ENCODE peak calls at places on chromosomes 11 and 22, in four cellular contexts. D is ovary, L is prostate gland, P is endothelial cell of umbilical vein. N is an unnamed sample.

GRCh38 chr11:92911478-92911877 is 58.0 kb upstream of the MTNR1B start:
- DNase-seq in P (no peak), D (no peak), L (no peak), N (no peak)

GRCh38 chr22:47835726-47836125 is 1073.3 kb downstream of the TBC1D22A start:
- DNase-seq in D (no peak), L (no peak), P (no peak), N (peak)

GRCh38 chr22:49749885-49750510 is 77.7 kb downstream of the BRD1 start:
- DNase-seq in P (no peak), L (no peak), D (no peak), N (no peak)

GRCh38 chr11:15816996-15817395 is 539.4 kb downstream of the SOX6 start:
- DNase-seq in D (no peak), P (no peak), L (no peak), N (peak)

GRCh38 chr11:32198053-32198452 is 107.2 kb downstream of the RCN1 start:
- DNase-seq in P (no peak), L (no peak), D (no peak), N (no peak)

GRCh38 chr11:69321877-69322350 is 28.0 kb downstream of the MYEOV start:
- DNase-seq in D (no peak), P (peak), L (no peak), N (peak)

GRCh38 chr11:113447621-113448310 is 27.4 kb downstream of the DRD2 start:
- DNase-seq in P (no peak), L (no peak), D (no peak), N (peak)

GRCh38 chr22:50112151-50113118 is 22.6 kb downstream of the MOV10L1 start:
- DNase-seq in D (no peak), P (peak), L (no peak), N (peak)

GRCh38 chr11:56271092-56271491 is 2.9 kb upstream of the OR5T1 start:
- DNase-seq in L (no peak), P (no peak), D (no peak), N (no peak)

GRCh38 chr22:26584010-26584409 is 5.9 kb downstream of the TPST2 start:
- DNase-seq in L (no peak), P (no peak), D (no peak), N (no peak)

GRCh38 chr11:126101930-126102283 is 39.2 kb upstream of the CDON start:
- DNase-seq in P (no peak), L (no peak), D (no peak), N (no peak)

GRCh38 chr11:32358729-32359128 is 76.6 kb downstream of the WT1 start:
- DNase-seq in P (no peak), L (no peak), D (peak), N (no peak)

GRCh38 chr11:12266943-12267342 is 110.4 kb upstream of the PARVA start:
- DNase-seq in L (no peak), P (no peak), D (no peak), N (no peak)

GRCh38 chr22:46147471-46148267 is 2.7 kb upstream of the PPARA start:
- DNase-seq in L (no peak), P (no peak), D (peak), N (no peak)

GRCh38 chr11:81222491-81222890 is 1511.2 kb downstream of the FAM181B start:
- DNase-seq in L (no peak), D (no peak), P (no peak), N (no peak)

GRCh38 chr11:131463162-131463561 is 92.7 kb downstream of the NTM start:
- DNase-seq in L (no peak), D (no peak), P (no peak), N (no peak)

GRCh38 chr11:73059915-73060314 is 82.2 kb downstream of the FCHSD2 start:
- DNase-seq in L (no peak), D (no peak), P (no peak), N (no peak)

GRCh38 chr11:37076866-37077265 is 478.8 kb upstream of the RAG2 start:
- DNase-seq in P (no peak), D (no peak), L (no peak), N (no peak)

GRCh38 chr22:43476751-43477150 is 64.9 kb downstream of the MPPED1 start:
- DNase-seq in D (no peak), P (no peak), L (no peak), N (no peak)

GRCh38 chr11:111019931-111020381 is 225.6 kb upstream of the POU2AF2 start:
- DNase-seq in P (no peak), L (no peak), D (no peak), N (no peak)

GRCh38 chr11:6757373-6757967 is 14.3 kb downstream of the OR2AG2 start:
- DNase-seq in L (peak), P (peak), D (peak), N (peak)

GRCh38 chr11:112085822-112086421 is 634 bp downstream of the TIMM8B start:
- DNase-seq in D (no peak), P (no peak), L (peak), N (peak)

GRCh38 chr22:40525250-40525884 is 111.2 kb downstream of the MRTFA start:
- DNase-seq in P (peak), L (no peak), D (peak), N (peak)

GRCh38 chr22:33036881-33037280 is 21.3 kb downstream of the SYN3 start:
- DNase-seq in L (no peak), D (no peak), P (no peak), N (no peak)

GRCh38 chr11:95372097-95372656 is 141.2 kb upstream of the SESN3 start:
- DNase-seq in L (no peak), P (no peak), D (no peak), N (no peak)

GRCh38 chr11:61874460-61874809 is 16.9 kb downstream of the FADS3 start:
- DNase-seq in D (no peak), L (no peak), P (no peak), N (no peak)

GRCh38 chr11:65340226-65340625 is 6.6 kb downstream of the DPF2 start:
- DNase-seq in D (no peak), P (no peak), L (no peak), N (no peak)

GRCh38 chr11:134761361-134761760 is 349.3 kb upstream of the B3GAT1 start:
- DNase-seq in D (no peak), L (no peak), P (no peak), N (no peak)

GRCh38 chr22:23745780-23746179 is 5.1 kb downstream of the ZNF70 start:
- DNase-seq in P (no peak), D (no peak), L (no peak), N (no peak)

GRCh38 chr11:106137061-106137460 is 59.6 kb downstream of the AASDHPPT start:
- DNase-seq in L (no peak), P (no peak), D (no peak), N (no peak)

GRCh38 chr22:31616315-31616980 is 45.6 kb downstream of the PISD start:
- DNase-seq in L (no peak), P (no peak), D (no peak), N (no peak)

GRCh38 chr11:69292221-69292648 is 1.7 kb upstream of the MYEOV start:
- DNase-seq in D (no peak), L (no peak), P (peak), N (no peak)

GRCh38 chr11:8691601-8692000 is 9.0 kb downstream of the RPL27A start:
- DNase-seq in L (no peak), P (no peak), D (no peak), N (no peak)

GRCh38 chr11:82547163-82547560 is 186.5 kb downstream of the FAM181B start:
- DNase-seq in L (no peak), P (no peak), D (no peak), N (no peak)

GRCh38 chr11:118908931-118909618 is 16.7 kb downstream of the BCL9L start:
- DNase-seq in P (peak), L (peak), D (peak), N (peak)

GRCh38 chr11:18203723-18204122 is 31.1 kb downstream of the MRGPRX4 start:
- DNase-seq in L (no peak), P (peak), D (no peak), N (peak)

DNA sequence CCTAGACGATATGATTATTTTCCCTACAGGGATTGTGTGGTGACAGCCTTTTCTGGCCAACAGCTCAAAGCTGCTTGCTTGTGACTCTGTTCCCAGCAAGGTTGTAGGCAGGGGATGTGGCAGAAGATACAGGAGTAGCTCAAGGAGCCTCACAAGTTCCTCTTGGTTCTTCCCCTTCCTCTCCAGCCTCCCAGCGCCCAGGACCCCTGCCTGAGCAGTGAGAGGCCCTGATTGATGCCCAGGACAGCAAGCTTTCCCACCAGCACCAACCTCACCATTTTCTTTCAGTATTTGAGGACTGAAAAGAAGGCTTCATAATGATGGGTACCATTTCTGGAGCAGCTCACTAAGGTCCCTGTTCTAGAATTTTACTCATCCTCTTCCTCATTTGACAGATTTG is 248.0 kb downstream of the TENM4 start:
- DNase-seq in P (no peak), D (no peak), L (no peak), N (no peak)
- H3K27ac ChIP-seq in P (no peak), D (no peak), L (no peak), N (no peak)

GRCh38 chr22:20299736-20300136 is 20.1 kb downstream of the DGCR6L start:
- DNase-seq in P (peak), L (no peak), D (no peak), N (no peak)
- H3K4me3 ChIP-seq in P (peak), L (peak), D (peak), N (peak)

DNA sequence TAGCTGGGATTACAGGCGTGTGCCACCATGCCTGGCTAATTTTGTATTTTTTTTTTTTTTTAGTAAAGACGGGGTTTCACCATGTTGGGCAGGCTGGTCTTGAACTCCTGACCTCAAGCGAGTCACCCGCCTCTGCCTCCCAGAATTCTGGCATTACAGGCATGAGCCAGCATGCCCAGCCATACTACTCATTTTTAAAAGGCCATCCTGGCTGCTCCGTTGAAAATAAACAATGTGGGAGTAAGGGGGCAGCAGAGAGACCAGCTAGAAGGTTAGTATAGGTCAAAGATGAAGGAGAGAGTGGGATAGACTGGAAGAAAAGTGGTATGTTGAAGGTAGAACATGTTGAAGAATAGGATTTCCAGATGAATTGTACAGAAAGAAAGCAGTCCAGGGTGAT is 17.6 kb upstream of the LIN7C start:
- DNase-seq in P (no peak), L (no peak), D (no peak), N (peak)
- TF ChIP-seq CTCF in P (no peak), L (no peak), D (no peak), N (peak)

GRCh38 chr22:38762607-38763006 is 6.8 kb upstream of the SUN2 start:
- DNase-seq in P (no peak), L (no peak), D (no peak), N (no peak)

GRCh38 chr22:38760477-38761201 is 4.8 kb upstream of the SUN2 start:
- DNase-seq in L (no peak), D (no peak), P (no peak), N (peak)

GRCh38 chr22:38758276-38758945 is 2.6 kb upstream of the SUN2 start:
- DNase-seq in L (no peak), P (no peak), D (no peak), N (no peak)

GRCh38 chr22:38759005-38759404 is 3.2 kb upstream of the SUN2 start:
- DNase-seq in L (no peak), P (no peak), D (no peak), N (no peak)

GRCh38 chr22:38761202-38762162 is 5.7 kb upstream of the SUN2 start:
- DNase-seq in L (no peak), P (no peak), D (no peak), N (no peak)
- H3K27ac ChIP-seq in L (no peak), P (no peak), D (no peak), N (no peak)

GRCh38 chr11:67117667-67118058 is 1.4 kb upstream of the KDM2A start:
- DNase-seq in D (peak), P (peak), L (no peak), N (no peak)
- H3K4me3 ChIP-seq in D (peak), P (no peak), L (peak), N (peak)